ENCODE peak calls at places on chromosomes 13 and 19, in ten cellular contexts. One of them, this sample, is unnamed.

GRCh38 chr19:40609561-40610395 is 8.6 kb downstream of the LTBP4 start:
- DNase-seq in dorsolateral prefrontal cortex: peak; percentile 70
- DNase-seq in endothelial cell: peak; percentile 73
- DNase-seq in HL-60: peak; percentile 78
- DNase-seq in breast epithelium: peak; percentile 94
- DNase-seq in RWPE1: peak; percentile 95
- DNase-seq in BE2C: peak; percentile 90
- DNase-seq in B cell: peak; percentile 94
- DNase-seq in lower lobe of right lung: peak; percentile 95
- DNase-seq in neural crest cell: peak; percentile 74
- DNase-seq in this sample: peak; percentile 91

GRCh38 chr19:45179063-45179847 is 671 bp downstream of the BLOC1S3 start:
- DNase-seq in dorsolateral prefrontal cortex: peak; percentile 45
- DNase-seq in endothelial cell: no peak
- DNase-seq in HL-60: no peak
- DNase-seq in breast epithelium: no peak
- DNase-seq in RWPE1: no peak
- DNase-seq in BE2C: peak; percentile 56
- DNase-seq in B cell: peak; percentile 45
- DNase-seq in lower lobe of right lung: peak; percentile 68
- DNase-seq in neural crest cell: no peak
- DNase-seq in this sample: peak; percentile 38

GRCh38 chr19:54364775-54365257 is at the start of gene LAIR1:
- DNase-seq in dorsolateral prefrontal cortex: no peak
- DNase-seq in endothelial cell: peak; percentile 22
- DNase-seq in HL-60: peak; percentile 94
- DNase-seq in breast epithelium: no peak
- DNase-seq in RWPE1: no peak
- DNase-seq in BE2C: no peak
- DNase-seq in B cell: peak; percentile 49
- DNase-seq in lower lobe of right lung: peak; percentile 74
- DNase-seq in neural crest cell: no peak
- DNase-seq in this sample: no peak

GRCh38 chr13:40247845-40248244 is 418.6 kb downstream of the FOXO1 start:
- DNase-seq in dorsolateral prefrontal cortex: no peak
- DNase-seq in endothelial cell: no peak
- DNase-seq in HL-60: no peak
- DNase-seq in breast epithelium: no peak
- DNase-seq in RWPE1: no peak
- DNase-seq in BE2C: no peak
- DNase-seq in B cell: no peak
- DNase-seq in lower lobe of right lung: no peak
- DNase-seq in neural crest cell: no peak
- DNase-seq in this sample: peak; percentile 17

GRCh38 chr19:18208098-18208951 is 4.5 kb upstream of the RAB3A start:
- DNase-seq in dorsolateral prefrontal cortex: no peak
- DNase-seq in endothelial cell: peak; percentile 57
- DNase-seq in HL-60: no peak
- DNase-seq in breast epithelium: no peak
- DNase-seq in RWPE1: no peak
- DNase-seq in BE2C: peak; percentile 67
- DNase-seq in B cell: peak; percentile 79
- DNase-seq in lower lobe of right lung: peak; percentile 61
- DNase-seq in neural crest cell: no peak
- DNase-seq in this sample: peak; percentile 61

GRCh38 chr13:92463134-92463533 is 763.5 kb upstream of the GPC6 start:
- DNase-seq in dorsolateral prefrontal cortex: no peak
- DNase-seq in endothelial cell: no peak
- DNase-seq in HL-60: no peak
- DNase-seq in breast epithelium: no peak
- DNase-seq in RWPE1: no peak
- DNase-seq in BE2C: no peak
- DNase-seq in B cell: no peak
- DNase-seq in lower lobe of right lung: no peak
- DNase-seq in neural crest cell: no peak
- DNase-seq in this sample: no peak

GRCh38 chr13:104140557-104140956 is 1074.3 kb upstream of the SLC10A2 start:
- DNase-seq in dorsolateral prefrontal cortex: no peak
- DNase-seq in endothelial cell: no peak
- DNase-seq in HL-60: no peak
- DNase-seq in breast epithelium: no peak
- DNase-seq in RWPE1: no peak
- DNase-seq in BE2C: no peak
- DNase-seq in B cell: no peak
- DNase-seq in lower lobe of right lung: no peak
- DNase-seq in neural crest cell: no peak
- DNase-seq in this sample: no peak

GRCh38 chr13:76677047-76677446 is 209.2 kb downstream of the KCTD12 start:
- DNase-seq in dorsolateral prefrontal cortex: no peak
- DNase-seq in endothelial cell: no peak
- DNase-seq in HL-60: no peak
- DNase-seq in breast epithelium: no peak
- DNase-seq in RWPE1: no peak
- DNase-seq in BE2C: no peak
- DNase-seq in B cell: no peak
- DNase-seq in lower lobe of right lung: no peak
- DNase-seq in neural crest cell: no peak
- DNase-seq in this sample: no peak

GRCh38 chr13:34701919-34702318 is 240.2 kb upstream of the NBEA start:
- DNase-seq in dorsolateral prefrontal cortex: no peak
- DNase-seq in endothelial cell: no peak
- DNase-seq in HL-60: no peak
- DNase-seq in breast epithelium: no peak
- DNase-seq in RWPE1: no peak
- DNase-seq in BE2C: no peak
- DNase-seq in B cell: no peak
- DNase-seq in lower lobe of right lung: no peak
- DNase-seq in neural crest cell: no peak
- DNase-seq in this sample: no peak

GRCh38 chr19:21749090-21749489 is 18.3 kb downstream of the ZNF100 start:
- DNase-seq in dorsolateral prefrontal cortex: no peak
- DNase-seq in endothelial cell: no peak
- DNase-seq in HL-60: no peak
- DNase-seq in breast epithelium: no peak
- DNase-seq in RWPE1: no peak
- DNase-seq in BE2C: no peak
- DNase-seq in B cell: no peak
- DNase-seq in lower lobe of right lung: no peak
- DNase-seq in neural crest cell: no peak
- DNase-seq in this sample: no peak

GRCh38 chr13:23752111-23753001 is 136.8 kb downstream of the MIPEP start:
- DNase-seq in dorsolateral prefrontal cortex: no peak
- DNase-seq in endothelial cell: no peak
- DNase-seq in HL-60: no peak
- DNase-seq in breast epithelium: no peak
- DNase-seq in RWPE1: no peak
- DNase-seq in BE2C: no peak
- DNase-seq in B cell: no peak
- DNase-seq in lower lobe of right lung: no peak
- DNase-seq in neural crest cell: no peak
- DNase-seq in this sample: peak; percentile 21

DNA sequence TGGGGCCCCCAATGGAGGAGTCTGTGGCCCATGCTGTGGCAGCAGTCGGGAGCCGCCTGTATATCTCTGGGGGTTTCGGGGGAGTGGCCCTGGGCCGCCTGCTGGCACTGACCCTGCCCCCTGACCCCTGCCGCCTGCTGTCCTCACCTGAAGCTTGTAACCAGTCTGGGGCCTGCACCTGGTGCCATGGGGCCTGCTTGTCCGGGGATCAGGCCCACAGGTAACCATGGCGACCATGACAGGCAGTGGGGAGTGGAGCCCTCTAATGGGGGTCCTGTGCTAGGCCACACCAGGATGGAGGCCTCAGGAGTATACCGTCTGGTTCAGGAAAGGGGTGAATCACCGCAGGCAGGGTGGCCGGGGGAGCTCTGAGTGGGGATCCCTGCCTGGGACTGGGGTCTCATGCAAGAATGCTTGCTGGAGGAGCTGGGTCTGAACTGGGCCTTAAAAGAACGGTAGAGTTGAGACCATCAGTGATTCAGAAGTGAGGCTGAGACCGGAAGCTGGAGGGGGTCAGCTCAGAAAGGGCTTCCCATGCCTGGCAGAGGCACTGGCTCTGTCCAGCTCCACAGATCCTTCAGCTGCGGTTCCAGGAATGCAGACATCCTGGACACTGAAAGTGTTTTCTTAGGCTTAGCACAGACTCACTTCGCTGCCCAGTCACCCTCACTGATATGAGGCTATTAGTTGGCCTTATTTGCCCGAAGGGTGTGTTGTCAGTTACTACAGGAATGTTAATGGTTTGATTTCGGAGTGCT is 29.1 kb downstream of the CNFN start:
- DNase-seq in dorsolateral prefrontal cortex: no peak
- DNase-seq in endothelial cell: no peak
- DNase-seq in HL-60: no peak
- DNase-seq in breast epithelium: no peak
- DNase-seq in RWPE1: no peak
- DNase-seq in BE2C: peak; percentile 39
- DNase-seq in B cell: no peak
- DNase-seq in lower lobe of right lung: no peak
- DNase-seq in neural crest cell: no peak
- DNase-seq in this sample: no peak
- TF ChIP-seq CTCF in dorsolateral prefrontal cortex: no peak
- TF ChIP-seq CTCF in endothelial cell: no peak
- TF ChIP-seq CTCF in HL-60: no peak
- TF ChIP-seq CTCF in breast epithelium: no peak
- TF ChIP-seq CTCF in RWPE1: no peak
- TF ChIP-seq CTCF in BE2C: no peak
- TF ChIP-seq CTCF in B cell: no peak
- TF ChIP-seq CTCF in lower lobe of right lung: no peak
- TF ChIP-seq CTCF in neural crest cell: no peak
- TF ChIP-seq CTCF in this sample: no peak

DNA sequence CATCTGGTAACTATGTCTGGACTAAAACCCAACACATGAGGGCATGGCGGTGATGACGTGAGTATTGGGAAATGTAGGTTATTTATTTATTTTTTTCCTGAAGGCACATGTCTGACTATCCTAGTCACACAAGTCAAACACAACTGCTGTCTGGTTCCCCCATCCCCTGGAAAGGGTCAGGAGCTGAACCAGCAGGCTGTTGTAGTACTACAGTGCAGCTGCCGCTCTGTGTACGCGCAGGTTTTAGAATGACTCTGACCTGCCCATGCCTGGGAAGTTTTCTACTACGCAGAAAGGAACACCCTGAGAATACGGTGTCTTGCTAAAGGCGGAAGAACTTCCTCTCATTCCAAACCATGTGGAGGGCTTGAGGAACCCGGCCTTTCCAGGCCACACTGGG is 1.2 kb downstream of the SLC7A1 start:
- DNase-seq in dorsolateral prefrontal cortex: no peak
- DNase-seq in endothelial cell: peak; percentile 26
- DNase-seq in HL-60: peak; percentile 57
- DNase-seq in breast epithelium: no peak
- DNase-seq in RWPE1: peak; percentile 67
- DNase-seq in BE2C: peak; percentile 62
- DNase-seq in B cell: no peak
- DNase-seq in lower lobe of right lung: no peak
- DNase-seq in neural crest cell: peak; percentile 8
- DNase-seq in this sample: peak; percentile 57
- TF ChIP-seq CTCF in dorsolateral prefrontal cortex: no peak
- TF ChIP-seq CTCF in endothelial cell: no peak
- TF ChIP-seq CTCF in HL-60: no peak
- TF ChIP-seq CTCF in breast epithelium: no peak
- TF ChIP-seq CTCF in RWPE1: no peak
- TF ChIP-seq CTCF in BE2C: no peak
- TF ChIP-seq CTCF in B cell: no peak
- TF ChIP-seq CTCF in lower lobe of right lung: no peak
- TF ChIP-seq CTCF in neural crest cell: no peak
- TF ChIP-seq CTCF in this sample: no peak

DNA sequence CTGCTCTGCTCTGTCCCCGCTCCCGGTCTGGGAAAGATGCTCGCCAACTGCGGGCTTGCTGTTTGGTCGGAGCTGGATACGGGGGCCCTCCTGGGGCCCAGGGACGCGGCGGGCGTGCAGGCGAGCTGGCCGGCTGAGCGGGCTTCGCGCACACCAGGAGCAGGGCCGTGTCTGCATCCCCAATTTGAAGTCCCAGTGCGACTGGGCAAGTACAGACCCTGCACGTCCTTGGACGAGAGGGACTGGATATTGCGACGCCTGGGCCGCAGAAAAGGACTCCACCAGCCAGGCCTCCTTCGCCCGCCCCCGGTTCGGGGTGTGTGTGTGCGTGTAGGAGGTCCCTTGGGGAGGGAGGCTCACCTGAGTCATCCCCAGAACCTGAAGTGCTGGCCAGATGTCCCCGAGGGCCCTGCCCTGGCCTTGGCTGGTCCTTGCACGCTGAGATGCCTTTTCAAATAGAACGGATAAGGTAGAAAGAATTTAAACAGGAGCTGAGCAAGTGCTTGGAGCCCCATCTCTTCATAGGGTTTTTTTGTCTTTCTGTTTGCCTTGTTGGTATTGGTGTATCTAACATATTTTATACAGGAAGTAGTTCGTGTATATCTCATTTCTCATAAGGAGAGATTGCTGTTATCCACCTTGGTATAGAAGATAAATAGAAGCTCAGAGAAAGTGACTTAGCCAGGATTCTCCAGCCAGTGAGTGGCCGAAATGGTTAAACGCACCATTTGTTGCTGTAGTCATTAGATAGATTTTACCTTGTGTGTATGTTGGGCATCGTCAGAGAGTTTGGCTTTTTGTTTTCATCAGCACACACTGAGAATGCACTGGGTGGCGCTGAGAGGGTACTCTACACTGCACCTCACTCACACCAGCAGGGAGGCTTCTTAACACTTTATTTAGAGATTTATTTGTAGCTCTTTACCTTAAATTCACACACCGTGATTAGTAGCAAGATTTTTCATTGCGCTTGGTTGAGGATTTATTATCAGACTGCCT is 1.1 kb downstream of the NAXD start:
- DNase-seq in dorsolateral prefrontal cortex: peak; percentile 59
- DNase-seq in endothelial cell: no peak
- DNase-seq in HL-60: no peak
- DNase-seq in breast epithelium: peak; percentile 78
- DNase-seq in RWPE1: peak; percentile 67
- DNase-seq in BE2C: no peak
- DNase-seq in B cell: peak; percentile 64
- DNase-seq in lower lobe of right lung: no peak
- DNase-seq in neural crest cell: no peak
- DNase-seq in this sample: peak; percentile 74
- TF ChIP-seq CTCF in dorsolateral prefrontal cortex: no peak
- TF ChIP-seq CTCF in endothelial cell: no peak
- TF ChIP-seq CTCF in HL-60: no peak
- TF ChIP-seq CTCF in breast epithelium: no peak
- TF ChIP-seq CTCF in RWPE1: no peak
- TF ChIP-seq CTCF in BE2C: peak; percentile 15
- TF ChIP-seq CTCF in B cell: no peak
- TF ChIP-seq CTCF in lower lobe of right lung: no peak
- TF ChIP-seq CTCF in neural crest cell: no peak
- TF ChIP-seq CTCF in this sample: peak; percentile 10

DNA sequence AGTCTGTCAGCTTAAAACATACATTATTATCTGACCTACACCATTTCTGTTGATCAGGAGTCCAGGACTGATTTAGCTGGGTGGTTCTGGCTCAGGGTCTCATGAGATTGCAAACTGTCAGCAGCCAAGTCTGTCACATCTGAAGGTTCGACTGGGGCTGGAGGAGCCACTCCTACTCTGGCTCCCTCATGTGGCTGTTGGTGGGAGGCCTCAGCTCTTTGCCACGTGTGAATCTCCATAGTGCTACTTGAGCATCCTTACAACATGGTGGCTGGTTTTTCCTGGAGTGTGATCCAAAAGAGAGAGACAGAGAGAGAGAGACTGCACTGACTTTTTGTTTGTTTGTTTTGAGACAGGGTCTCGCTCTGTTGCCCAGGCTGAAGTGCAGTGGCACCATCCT is 63.6 kb upstream of the NFIC start:
- DNase-seq in dorsolateral prefrontal cortex: no peak
- DNase-seq in endothelial cell: no peak
- DNase-seq in HL-60: no peak
- DNase-seq in breast epithelium: no peak
- DNase-seq in RWPE1: no peak
- DNase-seq in BE2C: no peak
- DNase-seq in B cell: no peak
- DNase-seq in lower lobe of right lung: no peak
- DNase-seq in neural crest cell: no peak
- DNase-seq in this sample: no peak
- TF ChIP-seq CTCF in dorsolateral prefrontal cortex: no peak
- TF ChIP-seq CTCF in endothelial cell: no peak
- TF ChIP-seq CTCF in HL-60: no peak
- TF ChIP-seq CTCF in breast epithelium: no peak
- TF ChIP-seq CTCF in RWPE1: no peak
- TF ChIP-seq CTCF in BE2C: peak; percentile 37
- TF ChIP-seq CTCF in B cell: no peak
- TF ChIP-seq CTCF in lower lobe of right lung: no peak
- TF ChIP-seq CTCF in neural crest cell: peak; percentile 16
- TF ChIP-seq CTCF in this sample: no peak